ENCODE peak calls at places on chromosomes 3 and 15, in five cellular contexts. M is gastrocnemius medialis; G is heart left ventricle; A is CD4-positive, alpha-beta T cell; X is CD4-positive, alpha-beta memory T cell. F is an unnamed sample.

GRCh38 chr3:72655151-72655551 is 193.1 kb downstream of the SHQ1 start:
- DNase-seq in G (no peak), M (no peak), X (no peak), A (no peak), F (no peak)

GRCh38 chr3:112003321-112004080 is 4.8 kb downstream of the TAGLN3 start:
- DNase-seq in M (no peak), X (no peak), G (no peak), A (no peak), F (no peak)

GRCh38 chr15:94395626-94396025 is 164.3 kb downstream of the MCTP2 start:
- DNase-seq in A (no peak), X (no peak), M (no peak), G (no peak), F (no peak)

GRCh38 chr15:35980719-35981118 is 434.8 kb upstream of the DPH6 start:
- DNase-seq in M (no peak), A (no peak), G (no peak), X (no peak), F (no peak)

GRCh38 chr3:129940086-129940485 is 34.4 kb upstream of the TRH start:
- DNase-seq in A (no peak), G (no peak), X (no peak), M (no peak), F (no peak)

GRCh38 chr15:37814847-37815246 is 119.6 kb upstream of the TMCO5A start:
- DNase-seq in M (no peak), A (no peak), X (no peak), G (no peak), F (no peak)

GRCh38 chr3:123870033-123870432 is 14.1 kb downstream of the MYLK start:
- DNase-seq in G (no peak), A (no peak), M (no peak), X (no peak), F (peak; percentile 40)

GRCh38 chr3:1135194-1135593 is 42.4 kb downstream of the CNTN6 start:
- DNase-seq in G (no peak), A (no peak), M (no peak), X (no peak), F (no peak)

GRCh38 chr3:51311055-51311454 is 74.0 kb upstream of the MANF start:
- DNase-seq in G (no peak), A (no peak), M (no peak), X (peak; percentile 34), F (no peak)

GRCh38 chr15:64634576-64635485 is 140.6 kb downstream of the RBPMS2 start:
- DNase-seq in G (no peak), X (peak; percentile 21), A (no peak), M (no peak), F (no peak)

GRCh38 chr3:177514341-177515193 is 317.3 kb upstream of the TBL1XR1 start:
- DNase-seq in A (no peak), G (no peak), M (no peak), X (no peak), F (no peak)

GRCh38 chr15:57914350-57915055 is 151.0 kb downstream of the ALDH1A2 start:
- DNase-seq in X (no peak), M (no peak), G (no peak), A (no peak), F (no peak)

GRCh38 chr3:25724948-25725645 is 58.1 kb downstream of the NGLY1 start:
- DNase-seq in M (no peak), X (no peak), G (no peak), A (no peak), F (no peak)

GRCh38 chr15:66885281-66885915 is 180.0 kb upstream of the SMAD3 start:
- DNase-seq in M (no peak), G (no peak), X (no peak), A (peak; percentile 11), F (no peak)

GRCh38 chr15:66829551-66830131 is 127.6 kb downstream of the SMAD6 start:
- DNase-seq in M (no peak), G (no peak), A (no peak), X (no peak), F (no peak)

GRCh38 chr3:32399030-32399620 is 7.5 kb downstream of the CMTM7 start:
- DNase-seq in X (peak; percentile 77), A (no peak), G (no peak), M (no peak), F (no peak)

GRCh38 chr3:196726788-196727675 is 12.6 kb upstream of the PAK2 start:
- DNase-seq in X (no peak), G (no peak), M (no peak), A (no peak), F (no peak)

GRCh38 chr15:42145546-42146455 is 10.6 kb downstream of the PLA2G4F start:
- DNase-seq in A (peak; percentile 30), M (no peak), G (no peak), X (no peak), F (no peak)

GRCh38 chr3:30292192-30292893 is 314.1 kb upstream of the TGFBR2 start:
- DNase-seq in M (no peak), G (no peak), A (no peak), X (no peak), F (no peak)

GRCh38 chr3:181622365-181622764 is 89.4 kb upstream of the SOX2 start:
- DNase-seq in X (no peak), A (no peak), G (no peak), M (no peak), F (no peak)

GRCh38 chr3:127671523-127672428 is 976 bp upstream of the ABTB1 start:
- DNase-seq in G (no peak), M (no peak), A (peak; percentile 46), X (peak; percentile 29), F (no peak)

GRCh38 chr3:72391659-72392058 is 456.6 kb downstream of the SHQ1 start:
- DNase-seq in X (no peak), M (no peak), A (no peak), G (no peak), F (no peak)

GRCh38 chr15:67126551-67127333 is 61.3 kb downstream of the SMAD3 start:
- DNase-seq in X (no peak), A (no peak), M (no peak), G (no peak), F (peak; percentile 69)

GRCh38 chr3:111751961-111752360 is 107.1 kb upstream of the PHLDB2 start:
- DNase-seq in G (no peak), A (no peak), M (no peak), X (no peak), F (peak; percentile 34)

GRCh38 chr3:102000620-102001209 is 151.4 kb downstream of the NFKBIZ start:
- DNase-seq in G (no peak), M (no peak), X (no peak), A (no peak), F (no peak)

GRCh38 chr3:36373084-36373483 is 7.2 kb upstream of the STAC start:
- DNase-seq in G (no peak), A (no peak), M (no peak), X (no peak), F (peak; percentile 43)

GRCh38 chr15:100400996-100401395 is 59.2 kb upstream of the ADAMTS17 start:
- DNase-seq in X (no peak), A (no peak), G (no peak), M (no peak), F (no peak)

GRCh38 chr3:180680097-180680430 is 775 bp upstream of the CCDC39 start:
- DNase-seq in G (no peak), X (no peak), A (no peak), M (no peak), F (peak; percentile 9)

GRCh38 chr15:80990955-80991354 is 1.3 kb upstream of the MESD start:
- DNase-seq in M (no peak), G (no peak), A (no peak), X (no peak), F (no peak)

GRCh38 chr3:136366289-136366688 is 116.1 kb downstream of the PCCB start:
- DNase-seq in A (no peak), G (no peak), X (no peak), M (no peak), F (no peak)

GRCh38 chr3:107752202-107752990 is 229.6 kb downstream of the BBX start:
- DNase-seq in A (no peak), X (no peak), M (no peak), G (no peak), F (no peak)

GRCh38 chr3:42317137-42317536 is 51.2 kb upstream of the CCK start:
- DNase-seq in G (no peak), A (no peak), M (no peak), X (no peak), F (no peak)
- H3K9me3 ChIP-seq in G (peaks cover 23% of the 10 kb centered on the region), A (peaks cover 23% of the 10 kb centered on the region), M (peaks cover 10% of the 10 kb centered on the region), X (peaks cover 4% of the 10 kb centered on the region), F (peaks cover 3% of the 10 kb centered on the region)

GRCh38 chr3:34483290-34483887 is 685.0 kb downstream of the PDCD6IP start:
- DNase-seq in A (no peak), X (no peak), M (no peak), G (no peak), F (no peak)
- H3K9me3 ChIP-seq in A (no peaks in the 10 kb centered on the region), X (no peaks in the 10 kb centered on the region), M (no peaks in the 10 kb centered on the region), G (no peaks in the 10 kb centered on the region), F (no peaks in the 10 kb centered on the region)

DNA sequence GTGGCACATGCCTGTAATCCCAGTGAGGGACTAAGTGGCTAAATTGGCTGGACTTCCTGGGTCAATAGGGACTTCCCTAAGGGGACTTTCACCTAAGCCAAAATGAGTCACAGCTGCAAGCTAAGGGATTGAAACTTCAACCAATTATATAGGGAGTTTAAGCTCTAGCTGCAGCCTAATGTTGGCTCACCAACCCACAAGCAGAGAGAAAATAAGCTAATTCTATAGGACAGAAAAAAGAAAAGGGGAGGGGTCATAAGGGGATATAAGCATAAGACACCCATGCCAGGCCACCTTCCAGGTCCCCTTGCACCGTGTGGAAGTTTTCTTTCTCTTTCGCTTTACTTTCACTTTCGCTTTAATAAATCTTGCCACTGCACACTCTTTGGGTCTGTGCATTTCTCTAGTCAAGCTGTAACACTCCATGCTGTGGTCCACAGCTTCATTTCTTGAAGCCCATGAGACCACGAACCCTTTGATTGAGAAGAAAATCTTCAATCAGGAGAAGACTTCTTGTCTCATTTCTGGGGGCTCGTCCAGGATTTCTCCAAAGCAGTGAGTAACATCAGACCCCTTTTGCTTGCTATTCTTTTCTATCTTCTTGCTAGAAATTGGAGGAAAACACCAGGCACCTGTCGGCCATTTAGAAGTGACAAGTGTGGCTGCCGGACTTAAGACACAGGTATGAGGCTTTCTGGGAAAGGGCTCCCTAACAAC is 192.3 kb downstream of the IGSF11 start:
- DNase-seq in G (no peak), M (no peak), A (no peak), X (no peak), F (no peak)
- H3K9me3 ChIP-seq in G (peaks cover 12% of the 10 kb centered on the region), M (no peaks in the 10 kb centered on the region), A (peaks cover 24% of the 10 kb centered on the region), X (peaks cover 19% of the 10 kb centered on the region), F (peaks cover 12% of the 10 kb centered on the region)

GRCh38 chr3:43015572-43016512 is 36.7 kb downstream of the GASK1A start:
- DNase-seq in A (no peak), X (peak; percentile 46), M (no peak), G (no peak), F (no peak)
- H3K9me3 ChIP-seq in A (peaks cover 51% of the 10 kb centered on the region), X (peaks cover 43% of the 10 kb centered on the region), M (no peaks in the 10 kb centered on the region), G (no peaks in the 10 kb centered on the region), F (no peaks in the 10 kb centered on the region)

GRCh38 chr15:97030251-97030650 is 699.8 kb downstream of the NR2F2 start:
- DNase-seq in X (no peak), M (no peak), G (no peak), A (no peak), F (no peak)

GRCh38 chr15:97027772-97028171 is 697.3 kb downstream of the NR2F2 start:
- DNase-seq in A (no peak), X (no peak), G (no peak), M (no peak), F (no peak)

GRCh38 chr15:97023131-97023844 is 692.8 kb downstream of the NR2F2 start:
- DNase-seq in M (no peak), A (no peak), X (no peak), G (no peak), F (no peak)

GRCh38 chr15:97026781-97027180 is 696.3 kb downstream of the NR2F2 start:
- DNase-seq in G (no peak), X (no peak), M (no peak), A (no peak), F (no peak)
- H3K9me3 ChIP-seq in G (no peaks in the 10 kb centered on the region), X (no peaks in the 10 kb centered on the region), M (no peaks in the 10 kb centered on the region), A (peaks cover 9% of the 10 kb centered on the region), F (peaks cover 10% of the 10 kb centered on the region)